ENCODE peak calls at places on chromosomes 4 and X, in four cellular contexts. W, P, F and T are unnamed samples.

GRCh38 chr4:139835006-139835405 is 169.4 kb downstream of the MGST2 start:
- DNase-seq in W (no peak), P (no peak), F (no peak), T (no peak)

GRCh38 chr4:83307920-83308319 is 23.3 kb upstream of the COQ2 start:
- DNase-seq in W (no peak), P (no peak), F (no peak), T (no peak)

GRCh38 chr4:30837131-30837539 is 117.0 kb downstream of the PCDH7 start:
- DNase-seq in W (no peak), P (no peak), F (no peak), T (no peak)

GRCh38 chrX:9788908-9789307 is 2.7 kb downstream of the SHROOM2 start:
- DNase-seq in W (no peak), P (no peak), F (no peak), T (no peak)

GRCh38 chr4:140152015-140152703 is 1.8 kb downstream of the MAML3 start:
- DNase-seq in W (peak), P (no peak), F (no peak), T (peak)

GRCh38 chr4:142581891-142582290 is 264.2 kb downstream of the INPP4B start:
- DNase-seq in W (no peak), P (no peak), F (no peak), T (no peak)

GRCh38 chrX:49291615-49292337 is 11.7 kb upstream of the GAGE10 start:
- DNase-seq in W (peak), P (no peak), F (no peak), T (peak)

GRCh38 chr4:17492058-17492741 is 19.7 kb downstream of the QDPR start:
- DNase-seq in W (no peak), P (no peak), F (no peak), T (no peak)

GRCh38 chrX:150049647-150050046 is 111.4 kb upstream of the EOLA2 start:
- DNase-seq in W (no peak), P (no peak), F (no peak), T (no peak)

GRCh38 chr4:147233-147632 is 22.9 kb downstream of the ZNF718 start:
- DNase-seq in W (no peak), P (no peak), F (no peak), T (no peak)

GRCh38 chrX:72122621-72123275 is 9.0 kb downstream of the RTL5 start:
- DNase-seq in W (no peak), P (no peak), F (no peak), T (no peak)

GRCh38 chr4:110005461-110006056 is 92.9 kb downstream of the EGF start:
- DNase-seq in W (peak), P (peak), F (peak), T (no peak)

GRCh38 chrX:78573630-78574029 is 85.5 kb downstream of the RTL3 start:
- DNase-seq in W (no peak), P (no peak), F (no peak), T (no peak)